ENCODE peak calls at places on chromosomes 13 and 19, in eight cellular contexts. K, X, Y, T, C, M, H and N are unnamed samples.
A peak's percentile ranks its signal among the peaks of the same experiment; 100 is the strongest.

GRCh38 chr19:2524840-2525723 is 49.2 kb downstream of the GADD45B start:
- DNase-seq in K (no peak), M (peak; percentile 82), C (no peak), T (no peak), X (peak; percentile 87), Y (no peak), H (peak; percentile 88), N (no peak)

GRCh38 chr19:39557791-39558622 is 18.0 kb upstream of the EID2 start:
- DNase-seq in M (peak; percentile 18), Y (no peak), X (peak; percentile 76), H (no peak), T (no peak), C (no peak), K (no peak), N (no peak)

GRCh38 chr13:20525601-20526544 is at the start of gene CRYL1:
- DNase-seq in T (peak; percentile 9), C (peak; percentile 86), M (peak; percentile 56), H (peak; percentile 82), K (peak; percentile 45), X (peak; percentile 83), Y (peak; percentile 87), N (peak; percentile 43)

GRCh38 chr13:66780814-66781213 is 449.3 kb downstream of the PCDH9 start:
- DNase-seq in H (peak; percentile 83), X (peak; percentile 33), C (no peak), M (peak; percentile 14), Y (no peak), T (no peak), K (no peak), N (no peak)

GRCh38 chr13:40812102-40812501 is 22.7 kb downstream of the SLC25A15 start:
- DNase-seq in T (no peak), M (no peak), C (no peak), H (no peak), K (no peak), X (no peak), Y (no peak), N (no peak)

GRCh38 chr19:34645551-34645950 is 31.4 kb downstream of the SCGB2B2 start:
- DNase-seq in C (no peak), M (no peak), H (no peak), K (no peak), X (no peak), T (no peak), Y (no peak), N (no peak)

GRCh38 chr13:46893820-46894533 is 2.9 kb downstream of the HTR2A start:
- DNase-seq in C (peak; percentile 73), H (peak; percentile 53), X (peak; percentile 56), Y (peak; percentile 65), M (peak; percentile 32), T (no peak), K (peak; percentile 66), N (peak; percentile 39)

GRCh38 chr13:80555796-80556195 is 214.9 kb upstream of the SPRY2 start:
- DNase-seq in H (no peak), Y (no peak), K (no peak), M (no peak), T (no peak), C (no peak), X (no peak), N (no peak)

GRCh38 chr19:51331193-51331592 is 10.7 kb downstream of the VSIG10L start:
- DNase-seq in Y (no peak), T (no peak), H (no peak), M (no peak), K (no peak), X (no peak), C (no peak), N (no peak)

GRCh38 chr19:53333071-53333465 is 481 bp upstream of the ZNF845 start:
- DNase-seq in Y (peak; percentile 68), K (peak; percentile 30), X (no peak), C (peak; percentile 48), M (peak; percentile 41), H (no peak), T (no peak), N (no peak)

GRCh38 chr19:35959040-35959967 is 23.1 kb downstream of the LRFN3 start:
- DNase-seq in K (no peak), C (peak; percentile 49), T (no peak), H (no peak), M (no peak), X (no peak), Y (peak; percentile 82), N (no peak)

GRCh38 chr19:55258828-55259539 is at the start of gene PPP6R1:
- DNase-seq in X (peak; percentile 100), M (peak; percentile 99), Y (peak; percentile 98), C (peak; percentile 98), H (peak; percentile 100), K (peak; percentile 95), T (peak; percentile 97), N (peak; percentile 80)
- TF ChIP-seq CTCF in X (no peak), M (no peak), Y (peak; percentile 31), C (no peak), H (no peak), K (no peak), T (no peak), N (no peak)

GRCh38 chr13:101155920-101156319 is 260.4 kb downstream of the NALCN start:
- DNase-seq in Y (no peak), K (no peak), C (no peak), X (peak; percentile 11), H (no peak), T (no peak), M (no peak), N (no peak)
- TF ChIP-seq CTCF in Y (no peak), K (peak; percentile 56), C (peak; percentile 13), X (peak; percentile 72), H (peak; percentile 55), T (no peak), M (peak; percentile 75), N (no peak)

GRCh38 chr13:94344126-94344863 is 135.2 kb downstream of the DCT start:
- DNase-seq in X (no peak), H (peak; percentile 60), K (no peak), T (no peak), M (peak; percentile 74), C (no peak), Y (no peak), N (no peak)

GRCh38 chr13:94342436-94343242 is 136.8 kb downstream of the DCT start:
- DNase-seq in T (no peak), K (no peak), X (no peak), Y (no peak), H (peak; percentile 45), M (peak; percentile 49), C (no peak), N (no peak)

GRCh38 chr13:94346261-94347019 is 133.0 kb downstream of the DCT start:
- DNase-seq in T (no peak), C (no peak), X (no peak), M (no peak), H (no peak), Y (no peak), K (no peak), N (no peak)

GRCh38 chr13:94343243-94343585 is 136.3 kb downstream of the DCT start:
- DNase-seq in X (no peak), T (no peak), C (no peak), K (no peak), M (peak; percentile 57), Y (no peak), H (peak; percentile 47), N (no peak)

GRCh38 chr13:94345374-94346195 is 133.9 kb downstream of the DCT start:
- DNase-seq in C (no peak), X (peak; percentile 19), M (no peak), Y (no peak), T (no peak), K (no peak), H (peak; percentile 58), N (no peak)
- TF ChIP-seq CTCF in C (no peak), X (peak; percentile 37), M (peak; percentile 39), Y (no peak), T (no peak), K (no peak), H (peak; percentile 24), N (no peak)

GRCh38 chr13:69551193-69551592 is 556.4 kb upstream of the ATXN8OS start:
- DNase-seq in T (no peak), K (no peak), C (no peak), H (no peak), Y (no peak), M (no peak), X (no peak), N (no peak)

GRCh38 chr13:69553976-69554375 is 553.6 kb upstream of the ATXN8OS start:
- DNase-seq in T (no peak), H (no peak), Y (no peak), K (no peak), M (no peak), X (no peak), C (no peak), N (no peak)

GRCh38 chr13:69556540-69557196 is 551.0 kb upstream of the ATXN8OS start:
- DNase-seq in M (no peak), Y (no peak), C (no peak), H (no peak), X (no peak), T (no peak), K (no peak), N (no peak)
- TF ChIP-seq CTCF in M (no peak), Y (no peak), C (no peak), H (no peak), X (no peak), T (no peak), K (no peak), N (no peak)

DNA sequence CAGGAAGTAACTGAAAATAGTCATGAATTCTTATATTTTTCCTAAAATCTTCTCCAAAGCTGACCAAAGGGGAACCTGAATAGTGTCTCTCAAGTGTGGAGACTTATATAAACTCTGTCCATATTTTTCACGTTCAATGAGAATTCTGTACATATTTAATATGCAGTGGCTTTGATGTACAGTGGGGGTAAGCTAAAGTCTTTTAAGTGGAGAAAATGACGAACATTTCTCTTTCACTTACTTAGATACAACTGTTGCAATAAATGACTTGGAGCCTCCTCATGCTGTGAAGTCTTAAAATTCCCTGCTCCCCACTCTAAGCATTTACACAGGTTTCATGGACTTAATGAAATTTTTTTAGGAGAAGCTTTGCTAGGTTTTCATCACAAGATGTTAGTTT is 1196.7 kb downstream of the EFNB2 start:
- DNase-seq in T (no peak), Y (no peak), M (no peak), K (no peak), C (no peak), X (no peak), H (no peak), N (no peak)
- TF ChIP-seq CTCF in T (no peak), Y (no peak), M (no peak), K (no peak), C (no peak), X (no peak), H (no peak), N (no peak)

GRCh38 chr19:16365300-16365996 is 40.8 kb downstream of the KLF2 start:
- DNase-seq in C (no peak), H (no peak), K (no peak), M (no peak), X (no peak), T (no peak), Y (peak; percentile 53), N (no peak)
- TF ChIP-seq CTCF in C (no peak), H (no peak), K (no peak), M (no peak), X (no peak), T (no peak), Y (no peak), N (no peak)